ENCODE peak calls at places on chromosomes 11 and 22, in six cellular contexts. Z, C, E, K, T and D are unnamed samples.

GRCh38 chr22:27148886-27149470 is 491.6 kb downstream of the MIAT start:
- DNase-seq in C (no peak), K (no peak), T (no peak), E (no peak), Z (no peak), D (no peak)

GRCh38 chr11:76667856-76668255 is 2.7 kb downstream of the LRRC32 start:
- DNase-seq in T (no peak), K (no peak), C (no peak), Z (no peak), E (no peak), D (no peak)

GRCh38 chr11:96079691-96080090 is 155.8 kb upstream of the MTMR2 start:
- DNase-seq in T (no peak), C (no peak), Z (no peak), K (no peak), E (no peak), D (no peak)

GRCh38 chr22:24591286-24591830 is 1.5 kb downstream of the LRRC75B start:
- DNase-seq in K (no peak), E (no peak), C (no peak), Z (no peak), T (no peak), D (no peak)

GRCh38 chr11:111631666-111632039 is 29.4 kb downstream of the SIK2 start:
- DNase-seq in C (no peak), E (no peak), Z (no peak), T (no peak), K (peak), D (no peak)

GRCh38 chr11:14905104-14906033 is 13.3 kb upstream of the CYP2R1 start:
- DNase-seq in Z (peak), K (peak), C (peak), T (no peak), E (no peak), D (peak)

GRCh38 chr22:29339381-29340235 is 24.1 kb upstream of the RASL10A start:
- DNase-seq in T (no peak), C (no peak), E (no peak), Z (no peak), K (no peak), D (no peak)

GRCh38 chr22:22949953-22950352 is 62.3 kb downstream of the IGLL5 start:
- DNase-seq in T (no peak), Z (peak), C (no peak), K (no peak), E (no peak), D (peak)

GRCh38 chr11:46247664-46248063 is 29.8 kb upstream of the CREB3L1 start:
- DNase-seq in T (peak), K (no peak), E (no peak), Z (peak), C (peak), D (peak)

GRCh38 chr22:50521710-50522109 is 3.7 kb downstream of the SCO2 start:
- DNase-seq in C (no peak), K (no peak), E (no peak), Z (no peak), T (no peak), D (no peak)

GRCh38 chr22:21712751-21713427 is 22.7 kb downstream of the YPEL1 start:
- DNase-seq in K (peak), Z (peak), C (peak), T (peak), E (peak), D (peak)

GRCh38 chr11:72869845-72870244 is 55.6 kb downstream of the ATG16L2 start:
- DNase-seq in C (no peak), E (no peak), Z (no peak), K (no peak), T (no peak), D (no peak)

GRCh38 chr11:77821349-77821851 is 456 bp downstream of the AAMDC start:
- DNase-seq in T (no peak), C (peak), Z (peak), E (no peak), K (peak), D (peak)

GRCh38 chr11:122173587-122173986 is 57.6 kb upstream of the BLID start:
- DNase-seq in K (no peak), C (no peak), Z (no peak), T (no peak), E (no peak), D (no peak)

GRCh38 chr11:34605481-34606325 is 15.2 kb upstream of the EHF start:
- DNase-seq in K (no peak), Z (no peak), E (no peak), T (no peak), C (no peak), D (no peak)

GRCh38 chr11:2776351-2777061 is 76.7 kb upstream of the KCNQ1OT1 start:
- DNase-seq in Z (no peak), T (no peak), C (no peak), E (no peak), K (no peak), D (no peak)

GRCh38 chr22:33519140-33519973 is 400.9 kb downstream of the LARGE1 start:
- DNase-seq in T (peak), E (no peak), Z (peak), K (peak), C (peak), D (peak)

GRCh38 chr11:36238881-36239280 is 50.3 kb downstream of the COMMD9 start:
- DNase-seq in Z (no peak), E (no peak), C (no peak), K (no peak), T (no peak), D (no peak)

GRCh38 chr11:8360086-8360828 is 96.6 kb upstream of the LMO1 start:
- DNase-seq in E (no peak), K (no peak), T (no peak), Z (no peak), C (peak), D (no peak)

GRCh38 chr11:95520765-95521542 is 268.6 kb downstream of the FAM76B start:
- DNase-seq in Z (no peak), C (no peak), T (peak), E (no peak), K (peak), D (no peak)

GRCh38 chr11:128927683-128928336 is 14.9 kb downstream of the TP53AIP1 start:
- DNase-seq in K (no peak), T (no peak), C (no peak), E (no peak), Z (no peak), D (no peak)

GRCh38 chr22:27075028-27075678 is 417.8 kb downstream of the MIAT start:
- DNase-seq in C (no peak), K (peak), Z (no peak), E (no peak), T (no peak), D (peak)

GRCh38 chr11:59769086-59769485 is 13.9 kb downstream of the STX3 start:
- DNase-seq in T (no peak), C (no peak), E (no peak), K (no peak), Z (no peak), D (no peak)

GRCh38 chr11:57476883-57477506 is 16.7 kb downstream of the RTN4RL2 start:
- DNase-seq in T (peak), C (peak), K (peak), E (no peak), Z (peak), D (peak)

GRCh38 chr22:42726811-42727210 is 6.1 kb upstream of the A4GALT start:
- DNase-seq in K (no peak), C (no peak), E (no peak), T (no peak), Z (no peak), D (no peak)

GRCh38 chr11:131749100-131749499 is 378.7 kb downstream of the NTM start:
- DNase-seq in T (no peak), E (no peak), K (peak), Z (no peak), C (no peak), D (no peak)

GRCh38 chr11:3947084-3947483 is 91.6 kb downstream of the STIM1 start:
- DNase-seq in K (peak), Z (peak), E (peak), T (no peak), C (no peak), D (peak)

GRCh38 chr11:63560506-63561179 is 2.5 kb downstream of the PLAAT2 start:
- DNase-seq in T (no peak), K (no peak), C (peak), E (no peak), Z (no peak), D (peak)

GRCh38 chr11:64317325-64317960 is at the start of gene TRMT112:
- DNase-seq in Z (peak), T (peak), K (peak), E (peak), C (peak), D (peak)